ENCODE peak calls at places on chromosomes 7 and 10, in seven cellular contexts. E is T-helper 1 cell; I is stimulated activated CD4-positive, alpha-beta T cell treated with anti-CD3 and anti-CD28 coated beads, Interleukin-4, amount 100 ng/mL, for 1 hour; M is astrocyte of the spinal cord; A is HS-5; B is lower lobe of right lung; H is psoas muscle. D is an unnamed sample.

GRCh38 chr7:455110-455928 is 64.3 kb downstream of the PDGFA start:
- DNase-seq in E (no peak), I (no peak), M (no peak), A (no peak), B (peak; percentile 63), H (peak; percentile 58), D (no peak)

GRCh38 chr10:62115321-62115720 is 153.3 kb downstream of the RTKN2 start:
- DNase-seq in E (no peak), I (no peak), M (no peak), A (no peak), B (no peak), H (no peak), D (no peak)

GRCh38 chr10:23021430-23021829 is 73.9 kb upstream of the MSRB2 start:
- DNase-seq in E (no peak), I (no peak), M (no peak), A (no peak), B (no peak), H (no peak), D (no peak)

GRCh38 chr7:157641866-157642265 is 305.1 kb downstream of the DNAJB6 start:
- DNase-seq in E (no peak), I (no peak), M (no peak), A (no peak), B (no peak), H (no peak), D (no peak)

GRCh38 chr10:24952701-24953349 is 419 bp upstream of the PRTFDC1 start:
- DNase-seq in E (peak; percentile 32), I (peak; percentile 62), M (no peak), A (no peak), B (peak; percentile 49), H (peak; percentile 49), D (peak; percentile 30)

GRCh38 chr10:10985361-10985760 is 32.3 kb upstream of the CELF2 start:
- DNase-seq in E (no peak), I (no peak), M (no peak), A (no peak), B (no peak), H (no peak), D (no peak)

GRCh38 chr10:12924911-12925310 is 76.6 kb downstream of the CCDC3 start:
- DNase-seq in E (no peak), I (no peak), M (no peak), A (no peak), B (no peak), H (no peak), D (no peak)

GRCh38 chr10:86635402-86635801 is 18.9 kb upstream of the OPN4 start:
- DNase-seq in E (no peak), I (no peak), M (peak; percentile 69), A (peak; percentile 76), B (no peak), H (no peak), D (no peak)

GRCh38 chr10:86753638-86754434 is 2.6 kb upstream of the BMPR1A start:
- DNase-seq in E (no peak), I (no peak), M (no peak), A (no peak), B (peak; percentile 57), H (no peak), D (no peak)

GRCh38 chr10:71746344-71747037 is 26.8 kb downstream of the VSIR start:
- DNase-seq in E (no peak), I (no peak), M (no peak), A (no peak), B (peak; percentile 71), H (no peak), D (no peak)

GRCh38 chr10:3534433-3534832 is 250.6 kb downstream of the KLF6 start:
- DNase-seq in E (no peak), I (no peak), M (no peak), A (no peak), B (no peak), H (no peak), D (no peak)

GRCh38 chr7:2399848-2400587 is 3.4 kb upstream of the CHST12 start:
- DNase-seq in E (no peak), I (no peak), M (peak; percentile 98), A (peak; percentile 92), B (peak; percentile 79), H (peak; percentile 74), D (no peak)

GRCh38 chr7:70479153-70480021 is 652.6 kb upstream of the GALNT17 start:
- DNase-seq in E (no peak), I (no peak), M (no peak), A (no peak), B (no peak), H (no peak), D (no peak)

GRCh38 chr10:128150045-128150493 is 23.8 kb upstream of the MKI67 start:
- DNase-seq in E (peak; percentile 70), I (peak; percentile 78), M (peak; percentile 41), A (no peak), B (peak; percentile 78), H (peak; percentile 53), D (peak; percentile 71)

GRCh38 chr10:46255696-46256355 is 31.0 kb upstream of the ANTXRL start:
- DNase-seq in E (peak; percentile 31), I (peak; percentile 60), M (no peak), A (no peak), B (peak; percentile 76), H (peak; percentile 61), D (peak; percentile 44)

GRCh38 chr10:124942317-124943169 is 620 bp downstream of the ZRANB1 start:
- DNase-seq in E (no peak), I (no peak), M (no peak), A (no peak), B (no peak), H (no peak), D (no peak)